ENCODE peak calls at places on chromosomes 7 and 10, in seven cellular contexts. One of them, this sample, is unnamed.

GRCh38 chr10:3107426-3107961 is 40.1 kb downstream of the PFKP start:
- DNase-seq in M059J: peak
- DNase-seq in central memory CD4-positive, alpha-beta T cell: no peak
- DNase-seq in H54: peak
- DNase-seq in MV-4-11: no peak
- DNase-seq in bronchial epithelial cell: peak
- DNase-seq in stimulated activated CD8-positive, alpha-beta memory T cell treated with anti-CD3 and anti-CD28 coated beads, Interleukin-2, amount 100 ng/mL, for 1 hour: no peak
- DNase-seq in this sample: peak

GRCh38 chr7:83162402-83163256 is at the start of gene PCLO:
- DNase-seq in H54: peak
- DNase-seq in central memory CD4-positive, alpha-beta T cell: peak
- DNase-seq in stimulated activated CD8-positive, alpha-beta memory T cell treated with anti-CD3 and anti-CD28 coated beads, Interleukin-2, amount 100 ng/mL, for 1 hour: no peak
- DNase-seq in MV-4-11: peak
- DNase-seq in M059J: peak
- DNase-seq in bronchial epithelial cell: peak
- DNase-seq in this sample: peak

GRCh38 chr7:68319061-68319460 is 1279.2 kb upstream of the AUTS2 start:
- DNase-seq in central memory CD4-positive, alpha-beta T cell: no peak
- DNase-seq in M059J: no peak
- DNase-seq in H54: no peak
- DNase-seq in MV-4-11: no peak
- DNase-seq in bronchial epithelial cell: no peak
- DNase-seq in stimulated activated CD8-positive, alpha-beta memory T cell treated with anti-CD3 and anti-CD28 coated beads, Interleukin-2, amount 100 ng/mL, for 1 hour: no peak
- DNase-seq in this sample: no peak

GRCh38 chr10:30070001-30070759 is 10.8 kb upstream of the JCAD start:
- DNase-seq in H54: no peak
- DNase-seq in bronchial epithelial cell: no peak
- DNase-seq in MV-4-11: no peak
- DNase-seq in stimulated activated CD8-positive, alpha-beta memory T cell treated with anti-CD3 and anti-CD28 coated beads, Interleukin-2, amount 100 ng/mL, for 1 hour: no peak
- DNase-seq in M059J: peak
- DNase-seq in central memory CD4-positive, alpha-beta T cell: no peak
- DNase-seq in this sample: no peak

GRCh38 chr7:82957521-82957920 is 205.2 kb downstream of the PCLO start:
- DNase-seq in M059J: no peak
- DNase-seq in MV-4-11: no peak
- DNase-seq in central memory CD4-positive, alpha-beta T cell: no peak
- DNase-seq in stimulated activated CD8-positive, alpha-beta memory T cell treated with anti-CD3 and anti-CD28 coated beads, Interleukin-2, amount 100 ng/mL, for 1 hour: no peak
- DNase-seq in H54: no peak
- DNase-seq in bronchial epithelial cell: no peak
- DNase-seq in this sample: no peak

GRCh38 chr10:127135844-127136577 is 60.4 kb downstream of the INSYN2A start:
- DNase-seq in bronchial epithelial cell: no peak
- DNase-seq in MV-4-11: peak
- DNase-seq in M059J: no peak
- DNase-seq in stimulated activated CD8-positive, alpha-beta memory T cell treated with anti-CD3 and anti-CD28 coated beads, Interleukin-2, amount 100 ng/mL, for 1 hour: no peak
- DNase-seq in H54: no peak
- DNase-seq in central memory CD4-positive, alpha-beta T cell: no peak
- DNase-seq in this sample: no peak

GRCh38 chr7:104982773-104983619 is 31.0 kb upstream of the KMT2E start:
- DNase-seq in bronchial epithelial cell: no peak
- DNase-seq in central memory CD4-positive, alpha-beta T cell: no peak
- DNase-seq in stimulated activated CD8-positive, alpha-beta memory T cell treated with anti-CD3 and anti-CD28 coated beads, Interleukin-2, amount 100 ng/mL, for 1 hour: no peak
- DNase-seq in H54: no peak
- DNase-seq in MV-4-11: no peak
- DNase-seq in M059J: no peak
- DNase-seq in this sample: no peak

GRCh38 chr7:138663741-138664710 is 37.1 kb downstream of the SVOPL start:
- DNase-seq in H54: no peak
- DNase-seq in MV-4-11: peak
- DNase-seq in M059J: peak
- DNase-seq in central memory CD4-positive, alpha-beta T cell: no peak
- DNase-seq in stimulated activated CD8-positive, alpha-beta memory T cell treated with anti-CD3 and anti-CD28 coated beads, Interleukin-2, amount 100 ng/mL, for 1 hour: no peak
- DNase-seq in bronchial epithelial cell: peak
- DNase-seq in this sample: no peak

GRCh38 chr10:90813592-90814365 is 44.1 kb downstream of the HTR7 start:
- DNase-seq in M059J: peak
- DNase-seq in bronchial epithelial cell: no peak
- DNase-seq in MV-4-11: peak
- DNase-seq in stimulated activated CD8-positive, alpha-beta memory T cell treated with anti-CD3 and anti-CD28 coated beads, Interleukin-2, amount 100 ng/mL, for 1 hour: no peak
- DNase-seq in central memory CD4-positive, alpha-beta T cell: no peak
- DNase-seq in H54: no peak
- DNase-seq in this sample: no peak

This sample was measured in cardiac septum.